ENCODE peak calls at places on chromosomes 1 and 21, in five cellular contexts. G is GM23338, C is kidney epithelial cell, E is neural progenitor cell, M is tibial artery. X is an unnamed sample.
A peak's percentile ranks its signal among the peaks of the same experiment; 100 is the strongest.

GRCh38 chr1:235601087-235601486 is 48.5 kb downstream of the GNG4 start:
- DNase-seq in G (peak; percentile 85), E (peak; percentile 60), C (no peak), M (no peak), X (no peak)

GRCh38 chr1:29784276-29785136 is 548.2 kb downstream of the PTPRU start:
- DNase-seq in E (no peak), G (no peak), C (no peak), M (no peak), X (no peak)

GRCh38 chr1:91877574-91878208 is 8.3 kb downstream of the TGFBR3 start:
- DNase-seq in E (no peak), C (no peak), M (no peak), G (no peak), X (no peak)

GRCh38 chr1:224380003-224380402 is 23.3 kb downstream of the CNIH4 start:
- DNase-seq in E (no peak), M (no peak), G (no peak), C (no peak), X (no peak)

GRCh38 chr1:55051621-55052020 is 12.3 kb downstream of the PCSK9 start:
- DNase-seq in E (no peak), M (no peak), C (no peak), G (no peak), X (no peak)

GRCh38 chr1:88612783-88613182 is 71.3 kb upstream of the PKN2 start:
- DNase-seq in G (no peak), E (no peak), C (peak; percentile 55), M (no peak), X (no peak)

GRCh38 chr1:176183618-176184017 is 23.5 kb downstream of the COP1 start:
- DNase-seq in C (no peak), G (no peak), M (no peak), E (no peak), X (no peak)

GRCh38 chr1:6727535-6727934 is 25.9 kb upstream of the DNAJC11 start:
- DNase-seq in M (peak; percentile 74), G (peak; percentile 92), E (peak; percentile 82), C (no peak), X (no peak)

GRCh38 chr1:192378878-192379277 is 62.1 kb downstream of the RGS21 start:
- DNase-seq in E (peak; percentile 23), M (no peak), C (no peak), G (no peak), X (no peak)

GRCh38 chr21:34152500-34152899 is 79.1 kb downstream of the MRPS6 start:
- DNase-seq in E (no peak), G (no peak), M (no peak), C (no peak), X (no peak)
- H3K4me3 ChIP-seq in E (no peak overlapping the region), G (no peak overlapping the region), M (no peak overlapping the region), C (no peak overlapping the region), X (no peak overlapping the region)

GRCh38 chr1:24857528-24858133 is 72.4 kb downstream of the RUNX3 start:
- DNase-seq in G (peak; percentile 56), C (no peak), M (no peak), E (peak; percentile 31), X (no peak)
- TF ChIP-seq CTCF in G (peak; percentile 54), C (no peak), M (no peak), E (peak; percentile 13), X (peak; percentile 2)

GRCh38 chr1:77846966-77847365 is 41.5 kb upstream of the NEXN start:
- DNase-seq in G (no peak), C (no peak), M (no peak), E (no peak), X (no peak)

GRCh38 chr1:77850082-77850481 is 38.3 kb upstream of the NEXN start:
- DNase-seq in C (no peak), E (no peak), G (no peak), M (no peak), X (no peak)

DNA sequence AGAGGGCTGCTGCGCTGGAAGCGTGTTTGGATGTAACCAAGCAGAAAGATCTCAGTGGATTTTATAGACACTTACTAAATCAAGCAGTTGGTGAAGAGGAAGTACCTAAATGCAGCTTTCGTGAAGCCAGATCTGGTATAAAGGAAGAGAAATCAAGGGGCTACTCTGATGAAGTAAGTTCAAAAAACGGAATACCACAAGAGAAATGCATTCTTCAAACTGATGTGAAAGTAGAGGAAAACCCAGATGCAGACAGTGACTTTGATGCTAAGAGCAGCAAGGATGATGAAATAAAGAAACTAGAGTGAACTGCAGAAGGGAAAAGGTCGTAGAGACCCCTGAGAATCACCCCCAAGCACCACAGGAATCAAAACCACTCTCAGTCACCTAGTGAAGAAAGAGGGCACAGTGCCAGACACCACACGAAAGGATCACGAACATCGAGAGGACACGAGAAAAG is 40.8 kb upstream of the NEXN start:
- DNase-seq in C (no peak), E (no peak), M (no peak), G (no peak), X (no peak)
- H3K4me3 ChIP-seq in C (no peak overlapping the region), E (no peak overlapping the region), M (no peak overlapping the region), G (no peak overlapping the region), X (no peak overlapping the region)

DNA sequence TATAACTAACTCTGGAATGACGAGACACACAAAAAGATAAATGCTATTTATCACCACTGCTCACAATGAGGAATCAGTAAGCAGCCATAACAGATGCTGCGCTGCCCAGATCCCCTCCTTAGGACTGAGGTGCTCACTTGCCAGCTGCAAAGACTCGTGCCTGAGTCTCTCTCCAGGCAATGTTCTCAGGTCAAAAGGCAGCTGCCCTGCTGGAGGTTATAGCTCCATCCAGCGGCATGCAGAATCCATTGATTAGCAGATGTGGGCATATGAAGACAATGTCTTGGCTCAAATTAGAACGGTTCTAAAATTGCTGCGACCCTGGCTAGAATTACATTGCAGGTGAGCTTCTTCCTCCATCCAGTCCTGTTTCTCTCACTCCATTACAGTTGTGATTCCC is 328.2 kb upstream of the CHRM3 start:
- DNase-seq in C (no peak), M (no peak), E (peak; percentile 13), G (peak; percentile 15), X (no peak)
- TF ChIP-seq CTCF in C (no peak), M (no peak), E (peak; percentile 6), G (peak; percentile 52), X (no peak)

DNA sequence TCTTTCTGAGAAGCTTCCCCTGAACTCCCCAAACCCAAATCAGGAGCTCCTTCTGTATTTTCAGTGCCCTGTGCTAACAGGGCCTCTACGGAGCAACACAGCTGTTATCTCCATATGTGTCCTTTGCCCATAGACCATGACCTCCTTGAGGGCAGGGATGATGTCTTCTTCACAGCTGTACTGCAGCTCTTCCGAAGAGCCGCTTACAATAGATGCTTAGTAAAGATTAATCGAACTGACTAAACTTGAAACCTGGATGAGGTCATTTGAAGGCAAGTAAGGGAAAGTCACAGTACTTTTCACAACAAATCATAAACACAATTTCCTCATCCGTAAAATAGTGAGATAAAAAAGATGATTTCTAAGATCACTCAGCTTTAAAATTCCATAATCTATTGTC is 4.4 kb upstream of the KCNN3 start:
- DNase-seq in E (no peak), G (no peak), M (no peak), C (no peak), X (no peak)
- H3K4me3 ChIP-seq in E (no peak overlapping the region), G (no peak overlapping the region), M (no peak overlapping the region), C (no peak overlapping the region), X (no peak overlapping the region)

DNA sequence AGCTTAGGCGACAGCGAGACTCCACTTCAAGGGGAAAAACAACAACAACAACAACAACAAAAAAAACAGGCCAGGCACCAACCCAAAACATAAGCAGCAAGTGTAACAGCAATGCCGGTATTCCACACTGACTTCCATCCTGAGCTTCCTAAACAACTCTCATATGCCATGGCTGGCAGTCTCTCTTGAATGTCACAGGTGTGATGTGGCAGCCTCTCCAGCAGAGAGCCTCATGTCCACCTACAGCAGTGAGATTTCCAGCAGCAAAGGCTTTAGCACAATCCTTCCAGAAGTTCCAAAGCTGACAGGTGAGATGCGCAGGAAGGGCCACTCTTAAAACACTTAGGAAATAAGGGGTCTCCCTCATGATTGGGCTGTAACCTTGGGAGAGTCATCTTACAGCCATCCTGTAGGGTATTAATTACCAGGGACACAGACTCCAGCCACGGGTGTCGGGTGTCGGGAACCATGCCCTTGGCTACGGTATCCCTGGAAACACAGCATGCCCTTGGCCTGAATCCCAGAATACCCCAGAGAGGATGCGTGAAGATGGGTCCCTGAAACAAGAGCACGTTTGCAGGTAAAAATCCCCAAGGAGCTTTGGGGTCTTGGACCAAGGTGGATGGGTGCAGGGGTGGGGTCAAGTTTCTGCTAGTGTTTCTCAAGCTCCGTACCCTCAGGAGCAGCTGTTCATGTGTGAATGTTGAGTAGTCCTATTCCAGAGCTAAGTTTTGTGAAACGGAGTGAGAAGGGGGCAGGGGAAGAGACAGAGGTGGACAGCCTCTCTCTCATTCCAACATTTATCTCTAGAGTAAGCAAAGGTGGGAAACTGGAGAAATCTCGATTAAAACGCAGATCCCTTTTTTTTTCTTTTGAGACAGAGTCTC is 31.4 kb downstream of the CLSTN1 start:
- DNase-seq in E (no peak), G (peak; percentile 88), C (peak; percentile 26), M (no peak), X (no peak)
- TF ChIP-seq CTCF in E (no peak), G (peak; percentile 21), C (peak; percentile 29), M (no peak), X (no peak)

GRCh38 chr1:3717715-3718601 is 34.3 kb upstream of the CCDC27 start:
- DNase-seq in M (no peak), G (peak; percentile 78), C (no peak), E (peak; percentile 88), X (no peak)
- H3K4me3 ChIP-seq in M (no peak overlapping the region), G (peak overlapping the region; percentile 34), C (no peak overlapping the region), E (peak overlapping the region; percentile 22), X (no peak overlapping the region)

GRCh38 chr1:219304227-219305226 is 130.8 kb downstream of the LYPLAL1 start:
- DNase-seq in C (peak; percentile 58), G (no peak), M (peak; percentile 71), E (no peak), X (peak; percentile 84)
- TF ChIP-seq CTCF in C (peak; percentile 27), G (no peak), M (no peak), E (no peak), X (peak; percentile 40)

GRCh38 chr1:153985341-153985912 is 712 bp downstream of the RAB13 start:
- DNase-seq in E (no peak), M (peak; percentile 79), G (peak; percentile 56), C (no peak), X (no peak)
- H3K4me3 ChIP-seq in E (peak overlapping the region; percentile 73), M (peak overlapping the region; percentile 61), G (peak overlapping the region; percentile 80), C (peak overlapping the region; percentile 52), X (peak overlapping the region; percentile 87)

X was measured in retinal pigment epithelial cell.